ENCODE peak calls at places on chromosomes 4 and X, in five cellular contexts. E is caudate nucleus, A is AG08395, Z is tibial artery, Q is H54. O is an unnamed sample.

GRCh38 chr4:130257271-130257670 is 1161.3 kb downstream of the C4orf33 start:
- DNase-seq in E (no peak), A (peak), Z (no peak), Q (peak), O (peak)

GRCh38 chrX:46576458-46576857 is 2.9 kb downstream of the CHST7 start:
- DNase-seq in E (no peak), A (no peak), Z (peak), Q (no peak), O (no peak)

GRCh38 chrX:69138512-69138911 is 26.7 kb downstream of the PJA1 start:
- DNase-seq in E (no peak), A (no peak), Z (no peak), Q (no peak), O (no peak)

GRCh38 chrX:149010899-149011224 is 494.2 kb downstream of the IDS start:
- DNase-seq in E (no peak), A (no peak), Z (no peak), Q (no peak), O (no peak)

GRCh38 chr4:102105983-102106382 is 239.3 kb downstream of the SLC39A8 start:
- DNase-seq in E (no peak), A (no peak), Z (no peak), Q (no peak), O (no peak)

GRCh38 chr4:67320645-67321044 is 224.7 kb downstream of the CENPC start:
- DNase-seq in E (no peak), A (no peak), Z (no peak), Q (no peak), O (no peak)

GRCh38 chr4:118927976-118928375 is 39.3 kb downstream of the SYNPO2 start:
- DNase-seq in E (peak), A (no peak), Z (peak), Q (no peak), O (no peak)

GRCh38 chr4:98653006-98653405 is 5.4 kb downstream of the TSPAN5 start:
- DNase-seq in E (no peak), A (peak), Z (no peak), Q (no peak), O (no peak)

GRCh38 chr4:117164338-117164737 is 79.0 kb upstream of the TRAM1L1 start:
- DNase-seq in E (no peak), A (no peak), Z (no peak), Q (no peak), O (no peak)

GRCh38 chr4:77007358-77008230 is 58.0 kb downstream of the SEPTIN11 start:
- DNase-seq in E (peak), A (no peak), Z (no peak), Q (peak), O (no peak)

GRCh38 chr4:48937033-48937432 is 30.5 kb upstream of the OCIAD2 start:
- DNase-seq in E (no peak), A (no peak), Z (no peak), Q (no peak), O (no peak)

GRCh38 chrX:154373340-154374306 is 811 bp downstream of the FLNA start:
- DNase-seq in E (peak), A (peak), Z (peak), Q (peak), O (peak)

GRCh38 chrX:77346859-77347258 is 100.3 kb upstream of the FGF16 start:
- DNase-seq in E (no peak), A (no peak), Z (no peak), Q (no peak), O (no peak)

GRCh38 chr4:86092684-86093083 is 267.2 kb downstream of the MAPK10 start:
- DNase-seq in E (no peak), A (peak), Z (no peak), Q (no peak), O (peak)

GRCh38 chr4:162661913-162662312 is 498.1 kb upstream of the FSTL5 start:
- DNase-seq in E (no peak), A (no peak), Z (no peak), Q (no peak), O (no peak)

GRCh38 chr4:127124919-127125318 is 507.8 kb upstream of the INTU start:
- DNase-seq in E (no peak), A (no peak), Z (no peak), Q (no peak), O (no peak)

GRCh38 chr4:178165251-178165650 is 723.0 kb upstream of the AGA start:
- DNase-seq in E (no peak), A (no peak), Z (no peak), Q (peak), O (no peak)

GRCh38 chr4:37715889-37716402 is 29.8 kb upstream of the RELL1 start:
- DNase-seq in E (no peak), A (no peak), Z (no peak), Q (no peak), O (peak)